ENCODE peak calls at places on chromosomes 2 and 18, in six cellular contexts. O is WERI-Rb-1, I is mesendoderm, B is lower lobe of right lung, C is SK-N-SH, L is uterus. Q is an unnamed sample.

GRCh38 chr2:128156812-128157211 is 65.8 kb downstream of the UGGT1 start:
- DNase-seq in O (no peak), I (no peak), B (no peak), C (peak; percentile 64), L (no peak), Q (no peak)

GRCh38 chr18:6207119-6207518 is 207.6 kb downstream of the L3MBTL4 start:
- DNase-seq in O (no peak), I (no peak), B (no peak), C (no peak), L (no peak), Q (no peak)

GRCh38 chr2:146392191-146392590 is 1452.6 kb upstream of the ACVR2A start:
- DNase-seq in O (no peak), I (no peak), B (no peak), C (no peak), L (no peak), Q (no peak)

GRCh38 chr2:190927257-190927656 is 46.6 kb downstream of the GLS start:
- DNase-seq in O (no peak), I (no peak), B (no peak), C (no peak), L (no peak), Q (no peak)

GRCh38 chr2:37387143-37387835 is 42.9 kb downstream of the QPCT start:
- DNase-seq in O (no peak), I (no peak), B (no peak), C (peak; percentile 29), L (no peak), Q (no peak)

GRCh38 chr2:202161106-202161836 is 77.1 kb downstream of the SUMO1 start:
- DNase-seq in O (no peak), I (no peak), B (no peak), C (no peak), L (peak; percentile 64), Q (no peak)

GRCh38 chr2:97936199-97936598 is 59.5 kb downstream of the TMEM131 start:
- DNase-seq in O (peak; percentile 70), I (peak; percentile 96), B (no peak), C (no peak), L (no peak), Q (peak; percentile 60)

GRCh38 chr18:76801567-76802505 is 20.5 kb upstream of the ZNF236 start:
- DNase-seq in O (peak; percentile 73), I (peak; percentile 74), B (peak; percentile 75), C (peak; percentile 91), L (peak; percentile 48), Q (peak; percentile 95)

GRCh38 chr2:64626963-64627760 is 26.6 kb downstream of the SERTAD2 start:
- DNase-seq in O (peak; percentile 95), I (no peak), B (no peak), C (peak; percentile 61), L (no peak), Q (peak; percentile 84)

GRCh38 chr18:56861244-56861643 is 210.1 kb downstream of the WDR7 start:
- DNase-seq in O (no peak), I (no peak), B (no peak), C (no peak), L (no peak), Q (no peak)

GRCh38 chr2:69202323-69202722 is 184.7 kb downstream of the GFPT1 start:
- DNase-seq in O (peak; percentile 39), I (no peak), B (no peak), C (no peak), L (peak; percentile 42), Q (no peak)

GRCh38 chr2:9984861-9985480 is 33.5 kb downstream of the GRHL1 start:
- DNase-seq in O (no peak), I (no peak), B (no peak), C (no peak), L (no peak), Q (no peak)

GRCh38 chr2:100056478-100056877 is 85.9 kb downstream of the AFF3 start:
- DNase-seq in O (no peak), I (no peak), B (no peak), C (no peak), L (no peak), Q (no peak)

GRCh38 chr2:146321175-146321574 is 1523.7 kb upstream of the ACVR2A start:
- DNase-seq in O (no peak), I (no peak), B (no peak), C (no peak), L (no peak), Q (no peak)

GRCh38 chr2:109256111-109256510 is 127.1 kb downstream of the SH3RF3 start:
- DNase-seq in O (no peak), I (no peak), B (no peak), C (no peak), L (peak; percentile 5), Q (no peak)

GRCh38 chr2:109255594-109255993 is 126.6 kb downstream of the SH3RF3 start:
- DNase-seq in O (no peak), I (no peak), B (no peak), C (no peak), L (peak; percentile 8), Q (no peak)

GRCh38 chr2:109256921-109257320 is 127.9 kb downstream of the SH3RF3 start:
- DNase-seq in O (no peak), I (no peak), B (no peak), C (no peak), L (peak; percentile 42), Q (no peak)

GRCh38 chr2:109253216-109253615 is 124.2 kb downstream of the SH3RF3 start:
- DNase-seq in O (no peak), I (no peak), B (no peak), C (no peak), L (no peak), Q (no peak)

GRCh38 chr2:109254174-109254904 is 125.3 kb downstream of the SH3RF3 start:
- DNase-seq in O (no peak), I (no peak), B (no peak), C (no peak), L (no peak), Q (no peak)
- H3K4me3 ChIP-seq in O (no peak overlapping the region), I (no peak overlapping the region), B (no peak overlapping the region), C (no peak overlapping the region), L (no peak overlapping the region), Q (no peak overlapping the region)

DNA sequence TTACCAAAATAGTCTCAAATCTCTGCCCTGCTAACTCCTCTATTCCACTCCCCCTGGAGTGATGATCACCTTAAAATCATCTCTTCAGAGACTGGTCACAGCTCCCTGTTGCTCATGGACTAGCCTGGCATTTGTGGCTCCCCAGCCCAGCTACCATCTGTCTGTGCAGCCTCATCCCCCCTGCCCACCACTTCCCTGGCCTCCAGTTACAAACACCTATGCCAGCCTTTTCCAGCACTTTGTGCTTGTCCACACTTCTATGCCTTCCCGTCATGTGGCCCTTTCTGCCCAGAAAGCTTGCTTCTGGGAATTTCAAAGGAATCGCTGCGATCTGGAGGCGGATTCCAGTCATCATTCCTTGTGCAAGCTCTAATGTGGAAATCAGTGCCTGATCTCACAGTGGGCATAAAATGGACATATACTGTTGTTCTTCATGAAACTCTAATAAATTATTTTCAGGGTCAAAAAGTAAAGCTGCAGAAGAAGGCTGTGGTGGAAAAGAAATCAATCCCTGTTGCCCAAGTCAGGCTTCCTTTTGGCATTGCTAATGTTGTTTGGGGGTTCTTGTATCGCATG is 19.4 kb downstream of the PLB1 start:
- DNase-seq in O (no peak), I (no peak), B (no peak), C (no peak), L (no peak), Q (no peak)
- H3K27me3 ChIP-seq in O (no peaks in the 10 kb centered on the region), I (no peaks in the 10 kb centered on the region), B (no peaks in the 10 kb centered on the region), C (peaks cover 41% of the 10 kb centered on the region), L (no peaks in the 10 kb centered on the region), Q (no peaks in the 10 kb centered on the region)

DNA sequence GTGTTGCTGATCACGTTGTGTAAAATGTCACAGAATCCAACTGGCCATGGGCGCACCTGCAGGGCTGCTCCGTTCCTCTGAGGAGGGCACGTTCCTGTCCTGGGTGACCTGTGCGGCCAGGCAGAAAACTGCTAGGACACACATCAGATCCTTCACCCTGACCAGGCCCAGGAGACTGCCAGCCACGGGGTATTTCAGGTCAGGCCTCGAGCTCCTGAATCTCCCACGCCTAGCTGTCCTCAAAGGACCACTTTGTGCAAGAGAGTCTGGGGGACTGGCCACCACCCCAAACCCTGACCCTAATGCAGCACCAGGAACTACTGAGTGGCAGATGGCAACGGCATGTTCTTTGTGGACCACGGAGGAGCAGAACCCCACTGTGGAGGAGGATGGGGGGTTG is 11.1 kb downstream of the PRLH start:
- DNase-seq in O (no peak), I (no peak), B (peak; percentile 30), C (no peak), L (no peak), Q (no peak)
- H3K36me3 ChIP-seq in O (no peaks in the 10 kb centered on the region), I (peaks cover 2% of the 10 kb centered on the region), B (no peaks in the 10 kb centered on the region), C (no peaks in the 10 kb centered on the region), L (no peaks in the 10 kb centered on the region), Q (peaks cover 13% of the 10 kb centered on the region)

GRCh38 chr18:48942554-48943261 is 8.1 kb downstream of the SMAD7 start:
- DNase-seq in O (no peak), I (peak; percentile 81), B (no peak), C (no peak), L (no peak), Q (peak; percentile 28)

GRCh38 chr18:48939368-48940097 is 11.2 kb downstream of the SMAD7 start:
- DNase-seq in O (no peak), I (no peak), B (no peak), C (no peak), L (no peak), Q (peak; percentile 86)

GRCh38 chr18:48941672-48942071 is 9.1 kb downstream of the SMAD7 start:
- DNase-seq in O (no peak), I (peak; percentile 81), B (no peak), C (no peak), L (no peak), Q (no peak)

GRCh38 chr18:48942086-48942485 is 8.7 kb downstream of the SMAD7 start:
- DNase-seq in O (no peak), I (no peak), B (no peak), C (no peak), L (no peak), Q (no peak)

DNA sequence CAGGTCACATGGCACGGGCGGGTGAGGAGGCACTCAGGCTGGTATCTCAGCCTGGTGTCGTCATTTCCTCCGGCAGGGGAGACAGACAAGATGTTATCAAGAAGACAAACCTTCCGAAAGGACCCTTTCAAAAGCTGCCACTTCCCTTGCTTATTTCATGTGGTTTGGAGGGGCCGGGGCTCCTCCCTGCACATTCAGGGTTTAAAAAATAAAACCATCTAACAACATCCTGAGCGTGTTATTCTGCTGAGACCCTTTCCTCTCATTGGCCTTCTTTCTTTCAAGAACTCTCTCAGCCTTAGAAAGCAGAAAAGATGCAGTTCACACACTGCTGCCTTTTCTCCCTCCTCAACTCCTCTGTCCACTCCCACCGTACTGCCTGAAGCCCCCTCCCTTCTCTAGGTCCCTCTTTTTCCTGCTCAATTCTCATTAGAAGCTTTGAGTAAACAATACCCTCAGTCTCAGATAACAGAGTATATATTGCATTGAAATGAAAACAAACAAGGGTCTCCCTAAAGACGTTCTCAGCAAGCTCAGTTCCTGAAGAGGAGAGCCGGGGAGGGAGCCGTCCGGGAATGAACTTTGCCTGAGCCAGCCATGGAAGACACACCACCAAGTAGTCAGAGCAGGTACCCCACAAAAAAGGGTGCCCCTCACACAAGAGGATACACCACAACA is 9.8 kb downstream of the SMAD7 start:
- DNase-seq in O (no peak), I (peak; percentile 87), B (no peak), C (peak; percentile 86), L (no peak), Q (no peak)
- H3K4me3 ChIP-seq in O (no peak overlapping the region), I (no peak overlapping the region), B (peak overlapping the region; percentile 90), C (peak overlapping the region; percentile 15), L (no peak overlapping the region), Q (no peak overlapping the region)

GRCh38 chr2:1882471-1882870 is 138.2 kb upstream of the PXDN start:
- DNase-seq in O (peak; percentile 56), I (peak; percentile 47), B (no peak), C (no peak), L (no peak), Q (no peak)
- H3K27me3 ChIP-seq in O (no peaks in the 10 kb centered on the region), I (no peaks in the 10 kb centered on the region), B (no peaks in the 10 kb centered on the region), C (no peaks in the 10 kb centered on the region), L (no peaks in the 10 kb centered on the region), Q (no peaks in the 10 kb centered on the region)